ENCODE peak calls at places on chromosomes 6 and 20, in five cellular contexts. I is tibial nerve; E is heart left ventricle; W is HFFc6; G is activated CD8-positive, alpha-beta T cell treated with anti-CD3 and anti-CD28 coated beads for 36 hours. P is an unnamed sample.
A peak's percentile ranks its signal among the peaks of the same experiment; 100 is the strongest.

GRCh38 chr20:20548527-20549266 is 163.7 kb downstream of the RALGAPA2 start:
- DNase-seq in G (no peak), W (no peak), E (no peak), I (no peak), P (no peak)

GRCh38 chr6:154447929-154448328 is 62.6 kb downstream of the CNKSR3 start:
- DNase-seq in G (no peak), W (no peak), E (no peak), I (no peak), P (no peak)

GRCh38 chr6:72048080-72048479 is 161.7 kb downstream of the RIMS1 start:
- DNase-seq in G (no peak), W (no peak), E (no peak), I (no peak), P (no peak)

GRCh38 chr6:150142657-150143501 is at the start of gene PPP1R14C:
- DNase-seq in E (peak; percentile 48), I (no peak), G (peak; percentile 47), W (no peak), P (peak; percentile 45)

GRCh38 chr6:29016559-29017427 is 11.7 kb upstream of the ZNF311 start:
- DNase-seq in G (peak; percentile 93), I (peak; percentile 96), W (peak; percentile 68), E (peak; percentile 80), P (peak; percentile 86)

GRCh38 chr6:84453499-84453898 is 226.1 kb upstream of the CEP162 start:
- DNase-seq in I (no peak), W (no peak), E (no peak), G (no peak), P (no peak)

GRCh38 chr20:10910535-10911239 is 236.9 kb upstream of the JAG1 start:
- DNase-seq in G (no peak), W (no peak), E (peak; percentile 36), I (no peak), P (no peak)

GRCh38 chr6:130425532-130425931 is 59.7 kb downstream of the TMEM200A start:
- DNase-seq in I (no peak), G (no peak), W (peak; percentile 55), E (no peak), P (no peak)

GRCh38 chr6:21767891-21768659 is 174.5 kb downstream of the SOX4 start:
- DNase-seq in W (peak; percentile 60), I (no peak), E (no peak), G (no peak), P (no peak)

GRCh38 chr6:101543796-101544195 is 150.3 kb downstream of the GRIK2 start:
- DNase-seq in W (no peak), G (no peak), E (no peak), I (no peak), P (no peak)

GRCh38 chr20:11791316-11792228 is 126.1 kb upstream of the BTBD3 start:
- DNase-seq in E (no peak), I (no peak), G (no peak), W (peak; percentile 42), P (no peak)

GRCh38 chr20:20199338-20200160 is 147.2 kb downstream of the CFAP61 start:
- DNase-seq in G (no peak), W (no peak), I (no peak), E (no peak), P (no peak)

GRCh38 chr6:43444036-43444435 is 11.3 kb downstream of the DLK2 start:
- DNase-seq in G (no peak), I (no peak), E (no peak), W (no peak), P (no peak)

GRCh38 chr6:116251568-116252384 is 2.1 kb downstream of the TSPYL4 start:
- DNase-seq in W (peak; percentile 80), I (no peak), G (no peak), E (no peak), P (no peak)

GRCh38 chr6:24381476-24382219 is 21.1 kb upstream of the MRS2 start:
- DNase-seq in W (no peak), G (no peak), E (no peak), I (no peak), P (no peak)

GRCh38 chr6:71419954-71420692 is 131.5 kb downstream of the OGFRL1 start:
- DNase-seq in W (no peak), E (peak; percentile 76), G (peak; percentile 4), I (peak; percentile 8), P (peak; percentile 26)

GRCh38 chr20:50713677-50714101 is 17.7 kb upstream of the PARD6B start:
- DNase-seq in E (peak; percentile 22), I (peak; percentile 48), W (peak; percentile 40), G (no peak), P (no peak)

GRCh38 chr20:60650087-60650486 is 602.0 kb upstream of the CDH4 start:
- DNase-seq in E (no peak), G (no peak), I (no peak), W (no peak), P (no peak)

GRCh38 chr6:24768361-24768760 is 6.4 kb upstream of the GMNN start:
- DNase-seq in G (no peak), W (no peak), E (no peak), I (no peak), P (no peak)

GRCh38 chr6:28446818-28447511 is 3.7 kb upstream of the ZSCAN23 start:
- DNase-seq in E (no peak), I (no peak), G (peak; percentile 42), W (no peak), P (no peak)

GRCh38 chr20:10861086-10861485 is 187.3 kb upstream of the JAG1 start:
- DNase-seq in E (no peak), W (peak; percentile 31), I (no peak), G (no peak), P (no peak)

GRCh38 chr6:107488875-107489635 is 862 bp upstream of the SOBP start:
- DNase-seq in W (no peak), G (peak; percentile 43), I (peak; percentile 16), E (peak; percentile 56), P (peak; percentile 56)

GRCh38 chr6:166257911-166258318 is 50.3 kb downstream of the PRR18 start:
- DNase-seq in G (peak; percentile 65), W (no peak), E (no peak), I (no peak), P (no peak)

GRCh38 chr6:166143011-166143410 is 24.6 kb downstream of the TBXT start:
- DNase-seq in W (no peak), E (peak; percentile 40), G (no peak), I (no peak), P (no peak)

GRCh38 chr20:63023836-63024571 is 17.2 kb upstream of the BHLHE23 start:
- DNase-seq in E (no peak), I (no peak), G (no peak), W (no peak), P (no peak)

GRCh38 chr6:33197431-33198048 is 2.9 kb downstream of the RXRB start:
- DNase-seq in W (peak; percentile 51), G (peak; percentile 38), I (no peak), E (no peak), P (peak; percentile 83)

GRCh38 chr6:10082385-10082784 is 332.5 kb downstream of the TFAP2A start:
- DNase-seq in I (no peak), W (no peak), G (no peak), E (no peak), P (no peak)

GRCh38 chr6:104182811-104183210 is 676.9 kb downstream of the HACE1 start:
- DNase-seq in I (no peak), W (no peak), E (no peak), G (no peak), P (no peak)

GRCh38 chr6:35787266-35788218 is 6.7 kb downstream of the CLPSL1 start:
- DNase-seq in W (no peak), E (no peak), G (no peak), I (no peak), P (no peak)

GRCh38 chr20:62710886-62711702 is 2.5 kb downstream of the NTSR1 start:
- DNase-seq in G (peak; percentile 38), I (no peak), E (no peak), W (no peak), P (no peak)

GRCh38 chr20:39298566-39299501 is 336.7 kb downstream of the DHX35 start:
- DNase-seq in I (no peak), W (no peak), E (no peak), G (no peak), P (no peak)
- TF ChIP-seq CTCF in I (no peak), W (no peak), E (no peak), G (no peak), P (no peak)

DNA sequence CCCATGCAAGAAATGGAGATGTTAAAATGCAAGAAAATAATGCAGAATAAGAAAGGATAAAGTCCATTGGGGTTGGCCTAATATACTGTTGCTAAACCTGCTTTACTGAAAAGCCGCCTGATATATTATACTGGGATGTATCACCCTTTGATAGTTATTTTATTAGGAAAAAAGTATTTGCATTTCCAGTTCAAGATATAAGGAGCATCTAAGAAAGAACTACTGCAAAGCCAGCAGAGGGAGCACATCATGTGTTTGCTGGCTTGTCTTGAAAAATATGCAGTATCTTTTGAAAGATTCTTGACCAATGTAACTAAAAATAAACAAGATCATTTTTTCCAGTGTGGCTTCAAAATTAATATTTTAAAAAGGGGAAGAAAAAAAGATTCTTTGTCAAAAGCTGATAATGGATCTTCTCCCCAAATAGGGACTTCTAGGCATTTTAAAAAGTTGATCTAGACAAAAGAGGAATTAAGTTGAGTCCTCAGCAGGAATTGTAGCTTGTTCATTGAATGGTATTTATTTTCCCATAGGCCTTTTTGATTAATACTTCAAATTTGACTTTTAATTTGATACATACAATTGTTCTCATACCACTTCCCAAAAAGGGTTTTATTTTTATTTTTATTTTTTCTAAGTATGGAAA is 214.9 kb downstream of the ZFAND3 start:
- DNase-seq in G (no peak), E (no peak), I (no peak), W (peak; percentile 58), P (no peak)
- TF ChIP-seq CTCF in G (peak; percentile 55), E (peak; percentile 50), I (peak; percentile 39), W (peak; percentile 85), P (no peak)

DNA sequence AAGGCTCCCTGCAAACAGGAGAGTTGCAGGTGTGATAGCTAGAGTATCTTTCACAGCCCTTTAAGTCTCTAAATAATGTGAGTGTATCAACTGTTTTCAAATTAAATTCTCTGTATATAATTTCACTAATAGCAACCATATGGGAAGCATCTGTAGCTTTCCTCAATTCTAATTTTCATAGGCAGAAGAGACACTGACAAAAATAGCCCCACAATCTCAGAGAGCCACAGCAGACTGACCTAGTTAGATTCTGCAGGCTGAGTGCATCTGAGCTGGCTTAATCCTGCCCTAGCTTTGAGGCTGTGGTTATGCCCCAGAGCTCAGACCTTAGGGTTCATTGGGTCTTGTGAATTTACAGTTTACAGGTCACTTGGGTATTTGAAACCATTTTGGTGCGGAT is 63.9 kb downstream of the MAP7 start:
- DNase-seq in I (no peak), W (no peak), E (no peak), G (no peak), P (no peak)
- TF ChIP-seq CTCF in I (no peak), W (no peak), E (no peak), G (no peak), P (no peak)

DNA sequence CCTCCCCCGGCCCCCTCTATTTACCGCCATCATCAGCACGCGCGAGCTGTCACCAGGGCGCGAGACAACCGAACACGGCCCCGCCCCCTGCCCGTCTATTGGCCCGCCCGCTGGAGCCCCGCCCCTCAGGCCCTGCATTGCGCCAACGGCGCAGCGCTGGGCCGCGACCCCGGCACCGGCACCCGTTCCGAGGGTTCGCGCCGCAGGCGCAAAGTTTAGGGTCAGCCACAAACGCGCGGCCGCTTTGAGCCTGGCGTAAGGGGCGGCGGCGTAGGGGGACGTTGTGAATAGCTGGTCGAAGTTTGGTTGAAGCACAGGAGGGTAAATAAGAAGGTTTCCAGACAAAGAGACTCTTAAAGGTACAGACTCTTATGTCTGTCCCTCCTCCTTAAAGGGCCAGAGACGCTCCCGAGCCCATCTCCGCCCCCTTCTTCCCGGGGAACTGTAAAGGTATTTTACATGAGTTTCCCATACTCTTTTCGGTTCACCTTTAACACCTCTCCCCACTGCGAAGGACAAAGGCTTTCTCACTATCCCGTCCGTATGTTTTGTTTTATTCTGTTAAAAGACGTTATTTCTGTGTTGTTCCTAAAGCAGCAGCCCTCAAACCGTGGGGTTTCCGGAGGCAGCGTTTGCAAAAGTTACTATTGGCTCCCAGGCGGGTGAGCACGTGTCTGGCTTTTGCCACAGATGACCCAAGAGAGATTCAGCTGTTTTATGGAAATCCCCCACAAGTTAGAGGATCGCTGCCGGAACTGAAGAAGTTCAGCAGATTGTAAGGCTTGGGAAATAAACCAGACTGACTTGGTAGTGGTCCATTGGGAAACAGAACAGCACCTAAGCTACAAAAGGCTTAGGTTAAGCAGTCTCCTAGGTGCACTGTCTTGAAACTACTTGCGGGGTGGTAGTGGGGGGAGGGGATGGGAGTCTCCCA is at the start of gene USP49:
- DNase-seq in W (peak; percentile 59), I (peak; percentile 86), G (peak; percentile 96), E (peak; percentile 90), P (peak; percentile 96)
- TF ChIP-seq CTCF in W (no peak), I (no peak), G (no peak), E (no peak), P (no peak)

P was measured in GM20000.